ENCODE peak calls at places on chromosomes 12 and 14, in ten cellular contexts. J, B, E, U, I, C, P, Z, A and V are unnamed samples.

GRCh38 chr12:117596968-117597367 is 235.5 kb upstream of the NOS1 start:
- DNase-seq in J (no peak), B (no peak), E (no peak), U (peak; percentile 26), I (no peak), C (no peak), P (no peak), Z (no peak), A (peak; percentile 6), V (no peak)

GRCh38 chr12:130916251-130916911 is 37.3 kb upstream of the ADGRD1 start:
- DNase-seq in J (peak; percentile 41), B (peak; percentile 42), E (peak; percentile 71), U (peak; percentile 61), I (peak; percentile 83), C (peak; percentile 47), P (peak; percentile 54), Z (peak; percentile 54), A (peak; percentile 66), V (peak; percentile 60)

GRCh38 chr12:106126441-106127288 is 12.1 kb downstream of the NUAK1 start:
- DNase-seq in J (no peak), B (peak; percentile 37), E (no peak), U (peak; percentile 82), I (peak; percentile 91), C (peak; percentile 89), P (no peak), Z (no peak), A (no peak), V (peak; percentile 69)

GRCh38 chr14:77980475-77981321 is 180.8 kb downstream of the ADCK1 start:
- DNase-seq in J (peak; percentile 84), B (no peak), E (no peak), U (no peak), I (no peak), C (peak; percentile 34), P (peak; percentile 83), Z (peak; percentile 57), A (peak; percentile 89), V (no peak)

GRCh38 chr12:49665384-49665783 is 41.8 kb downstream of the FMNL3 start:
- DNase-seq in J (no peak), B (no peak), E (peak; percentile 51), U (peak; percentile 31), I (no peak), C (no peak), P (no peak), Z (no peak), A (no peak), V (no peak)

GRCh38 chr14:99164712-99165111 is 107.3 kb downstream of the BCL11B start:
- DNase-seq in J (no peak), B (no peak), E (no peak), U (no peak), I (no peak), C (no peak), P (peak; percentile 16), Z (no peak), A (no peak), V (no peak)

GRCh38 chr14:104323551-104324175 is 185.3 kb downstream of the KIF26A start:
- DNase-seq in J (no peak), B (no peak), E (no peak), U (no peak), I (no peak), C (no peak), P (peak; percentile 7), Z (peak; percentile 28), A (no peak), V (no peak)

GRCh38 chr12:99960312-99960711 is 24.4 kb downstream of the ANKS1B start:
- DNase-seq in J (no peak), B (no peak), E (peak; percentile 34), U (no peak), I (no peak), C (peak; percentile 13), P (no peak), Z (no peak), A (no peak), V (peak; percentile 47)

GRCh38 chr12:78385541-78385940 is 479.0 kb upstream of the SYT1 start:
- DNase-seq in J (no peak), B (no peak), E (no peak), U (peak; percentile 23), I (peak; percentile 75), C (peak; percentile 29), P (no peak), Z (no peak), A (no peak), V (peak; percentile 12)

GRCh38 chr12:58310368-58310767 is 369.0 kb downstream of the ATP23 start:
- DNase-seq in J (no peak), B (no peak), E (peak; percentile 66), U (peak; percentile 35), I (peak; percentile 78), C (peak; percentile 36), P (no peak), Z (no peak), A (no peak), V (peak; percentile 73)

GRCh38 chr12:57864811-57865751 is 18.6 kb upstream of the CTDSP2 start:
- DNase-seq in J (peak; percentile 68), B (no peak), E (peak; percentile 92), U (peak; percentile 78), I (peak; percentile 95), C (peak; percentile 78), P (peak; percentile 75), Z (peak; percentile 85), A (peak; percentile 73), V (peak; percentile 79)

GRCh38 chr14:53295985-53296582 is 143.0 kb upstream of the DDHD1 start:
- DNase-seq in J (no peak), B (peak; percentile 17), E (peak; percentile 60), U (peak; percentile 42), I (peak; percentile 52), C (peak; percentile 28), P (no peak), Z (no peak), A (no peak), V (peak; percentile 59)

GRCh38 chr12:57851552-57852186 is 5.1 kb upstream of the CTDSP2 start:
- DNase-seq in J (no peak), B (no peak), E (no peak), U (no peak), I (no peak), C (no peak), P (no peak), Z (no peak), A (no peak), V (no peak)

GRCh38 chr12:94941440-94941862 is 62.0 kb downstream of the NDUFA12 start:
- DNase-seq in J (no peak), B (no peak), E (peak; percentile 63), U (peak; percentile 80), I (peak; percentile 98), C (peak; percentile 98), P (no peak), Z (no peak), A (peak; percentile 26), V (peak; percentile 94)

GRCh38 chr12:11763760-11764520 is 114.5 kb downstream of the ETV6 start:
- DNase-seq in J (no peak), B (peak; percentile 70), E (peak; percentile 88), U (peak; percentile 93), I (peak; percentile 80), C (no peak), P (no peak), Z (no peak), A (no peak), V (peak; percentile 55)

GRCh38 chr14:35404496-35405303 is at the start of gene NFKBIA:
- DNase-seq in J (peak; percentile 94), B (peak; percentile 93), E (peak; percentile 93), U (peak; percentile 84), I (peak; percentile 95), C (peak; percentile 85), P (peak; percentile 93), Z (peak; percentile 95), A (peak; percentile 92), V (peak; percentile 82)

DNA sequence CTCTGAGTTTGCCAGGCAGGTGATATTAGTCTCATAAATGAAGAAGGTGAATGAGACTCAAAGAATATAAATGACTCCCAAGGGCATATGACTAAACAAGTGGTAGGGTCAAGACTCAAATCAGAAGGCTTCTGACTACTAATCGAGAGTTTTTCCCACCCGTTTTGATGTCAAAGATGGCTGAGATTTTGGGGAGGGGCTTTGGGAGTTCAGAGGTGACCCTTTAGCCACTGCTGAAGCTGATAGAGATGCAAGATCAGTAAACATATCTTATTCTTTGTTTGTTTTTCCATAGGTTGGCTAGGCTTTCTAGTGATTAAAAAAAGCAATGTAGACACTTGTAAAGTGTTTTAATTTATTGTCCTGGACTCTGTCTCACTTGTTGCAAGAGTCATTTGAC is 239.6 kb upstream of the PLEKHG7 start:
- DNase-seq in J (no peak), B (no peak), E (no peak), U (no peak), I (no peak), C (no peak), P (no peak), Z (no peak), A (no peak), V (no peak)
- H3K4me3 ChIP-seq in J (no peak overlapping the region), B (no peak overlapping the region), E (no peak overlapping the region), U (no peak overlapping the region), I (no peak overlapping the region), C (no peak overlapping the region), P (no peak overlapping the region), Z (no peak overlapping the region), A (no peak overlapping the region), V (no peak overlapping the region)

GRCh38 chr12:75483411-75483810 is 2.9 kb downstream of the GLIPR1 start:
- DNase-seq in J (no peak), B (no peak), E (peak; percentile 21), U (no peak), I (peak; percentile 33), C (no peak), P (no peak), Z (no peak), A (no peak), V (peak; percentile 45)
- H3K4me3 ChIP-seq in J (no peak overlapping the region), B (no peak overlapping the region), E (no peak overlapping the region), U (peak overlapping the region; percentile 68), I (peak overlapping the region; percentile 86), C (no peak overlapping the region), P (peak overlapping the region; percentile 48), Z (peak overlapping the region; percentile 49), A (no peak overlapping the region), V (peak overlapping the region; percentile 83)

DNA sequence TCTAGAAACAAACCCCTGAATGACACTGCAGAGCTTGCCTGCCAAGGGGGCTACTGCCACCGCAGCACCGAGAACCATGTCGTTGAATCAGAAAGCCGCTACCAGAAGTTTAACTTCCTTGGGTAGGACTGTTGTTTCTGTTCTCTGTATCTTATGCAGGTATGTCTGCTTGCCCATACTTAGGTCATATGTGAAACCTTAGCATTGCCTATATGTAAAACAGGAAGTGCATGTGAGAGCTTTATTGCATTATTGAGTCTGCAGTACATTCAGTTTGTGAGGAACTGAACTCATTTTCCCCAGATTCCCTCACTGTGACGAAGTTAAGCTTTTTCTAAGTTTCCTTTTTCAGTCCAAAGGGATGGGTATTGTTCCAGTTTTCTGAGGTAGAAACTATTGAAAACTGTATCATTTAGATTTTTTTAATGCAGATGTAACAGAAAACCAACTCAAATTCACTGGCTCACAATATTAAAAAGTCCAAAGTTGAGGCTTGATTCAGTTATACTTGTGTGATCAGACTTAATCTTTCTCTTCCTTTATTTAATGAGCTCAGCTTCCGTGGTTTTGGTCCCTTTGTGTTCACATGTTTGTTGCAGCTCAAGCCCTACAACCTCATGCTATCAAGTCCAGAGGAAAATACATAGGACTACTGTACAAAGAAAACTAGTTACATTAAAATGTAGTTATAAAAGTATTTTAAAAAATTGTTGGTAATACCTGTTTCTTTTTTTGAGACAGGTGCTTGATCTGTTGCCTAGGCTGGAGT is 6.9 kb downstream of the FBXO34 start:
- DNase-seq in J (no peak), B (no peak), E (no peak), U (no peak), I (no peak), C (peak; percentile 12), P (no peak), Z (no peak), A (no peak), V (no peak)
- H3K4me3 ChIP-seq in J (no peak overlapping the region), B (no peak overlapping the region), E (no peak overlapping the region), U (no peak overlapping the region), I (no peak overlapping the region), C (no peak overlapping the region), P (no peak overlapping the region), Z (no peak overlapping the region), A (no peak overlapping the region), V (no peak overlapping the region)

GRCh38 chr14:32078794-32079663 is 1.9 kb downstream of the ARHGAP5 start:
- DNase-seq in J (no peak), B (peak; percentile 96), E (peak; percentile 15), U (no peak), I (peak; percentile 36), C (peak; percentile 81), P (no peak), Z (no peak), A (no peak), V (peak; percentile 30)
- H3K4me3 ChIP-seq in J (peak overlapping the region; percentile 85), B (peak overlapping the region; percentile 90), E (peak overlapping the region; percentile 83), U (peak overlapping the region; percentile 91), I (peak overlapping the region; percentile 86), C (peak overlapping the region; percentile 77), P (peak overlapping the region; percentile 89), Z (peak overlapping the region; percentile 96), A (peak overlapping the region; percentile 95), V (peak overlapping the region; percentile 93)